ENCODE peak calls at places on chromosomes 5 and 9, in five cellular contexts. H is GDM1, C is NCI-H2081, J is EL, V is activated T-cell treated with anti-CD3 and anti-CD28 coated beads for 1 hour. X is an unnamed sample.
A peak's percentile ranks its signal among the peaks of the same experiment; 100 is the strongest.

GRCh38 chr5:12177225-12177624 is 273.0 kb upstream of the CTNND2 start:
- DNase-seq in C (no peak), H (no peak), J (no peak), V (no peak), X (no peak)

GRCh38 chr5:80763211-80763610 is 108.4 kb upstream of the DHFR start:
- DNase-seq in H (no peak), C (peak; percentile 2), V (no peak), J (no peak), X (no peak)

GRCh38 chr9:969310-969692 is 7.2 kb upstream of the DMRT3 start:
- DNase-seq in C (no peak), H (no peak), J (no peak), V (no peak), X (no peak)

GRCh38 chr5:103013933-103014552 is 105.9 kb downstream of the GIN1 start:
- DNase-seq in H (no peak), V (no peak), J (no peak), C (no peak), X (no peak)

GRCh38 chr5:143443330-143443729 is 39.8 kb upstream of the NR3C1 start:
- DNase-seq in J (no peak), V (no peak), H (no peak), C (no peak), X (no peak)

GRCh38 chr5:10648806-10649517 is 85.1 kb downstream of the ANKRD33B start:
- DNase-seq in J (no peak), C (no peak), V (no peak), H (no peak), X (no peak)

GRCh38 chr9:137437691-137438590 is 3.2 kb downstream of the ENTPD8 start:
- DNase-seq in J (no peak), C (no peak), V (no peak), H (no peak), X (no peak)

GRCh38 chr9:112158629-112159228 is 16.4 kb downstream of the SUSD1 start:
- DNase-seq in J (no peak), V (no peak), H (no peak), C (no peak), X (no peak)

GRCh38 chr5:108925073-108925472 is 177.4 kb downstream of the FER start:
- DNase-seq in V (no peak), H (no peak), C (no peak), J (no peak), X (no peak)

GRCh38 chr5:16733597-16733996 is 116.8 kb upstream of the RETREG1 start:
- DNase-seq in J (no peak), V (no peak), C (peak; percentile 25), H (no peak), X (no peak)

GRCh38 chr5:89435347-89435746 is 552.4 kb upstream of the MEF2C start:
- DNase-seq in H (no peak), J (no peak), C (no peak), V (no peak), X (no peak)

GRCh38 chr9:15357050-15357653 is 50.1 kb upstream of the TTC39B start:
- DNase-seq in J (no peak), C (peak; percentile 7), V (peak; percentile 12), H (peak; percentile 65), X (no peak)

GRCh38 chr9:479316-479715 is 264.7 kb downstream of the DOCK8 start:
- DNase-seq in J (no peak), C (no peak), H (no peak), V (no peak), X (no peak)

X was measured in CD8-positive, alpha-beta T cell.